ENCODE peak calls at places on chromosomes 5 and 9, in five cellular contexts. One of them, this sample, is unnamed. For H3K36me3 and H3K9me3, the result is how much of the 10 kb centered on the place peaks cover.

GRCh38 chr5:139462582-139463276 is at the start of gene ECSCR:
- DNase-seq in ovary: no peak
- DNase-seq in astrocyte: peak
- DNase-seq in endodermal cell: peak
- DNase-seq in stomach: no peak
- DNase-seq in this sample: no peak

GRCh38 chr5:76788362-76788761 is 30.5 kb upstream of the F2RL1 start:
- DNase-seq in ovary: no peak
- DNase-seq in astrocyte: no peak
- DNase-seq in stomach: peak
- DNase-seq in endodermal cell: no peak
- DNase-seq in this sample: peak

GRCh38 chr5:95331358-95331757 is 46.5 kb upstream of the MCTP1 start:
- DNase-seq in endodermal cell: no peak
- DNase-seq in stomach: no peak
- DNase-seq in astrocyte: no peak
- DNase-seq in ovary: no peak
- DNase-seq in this sample: no peak

GRCh38 chr5:25128606-25129005 is 483.8 kb upstream of the CDH10 start:
- DNase-seq in endodermal cell: peak
- DNase-seq in ovary: no peak
- DNase-seq in stomach: no peak
- DNase-seq in astrocyte: no peak
- DNase-seq in this sample: no peak

GRCh38 chr9:87425202-87425601 is 72.5 kb upstream of the DAPK1 start:
- DNase-seq in stomach: no peak
- DNase-seq in endodermal cell: no peak
- DNase-seq in astrocyte: no peak
- DNase-seq in ovary: no peak
- DNase-seq in this sample: no peak

GRCh38 chr9:7452378-7452777 is 347.2 kb downstream of the DMAC1 start:
- DNase-seq in ovary: no peak
- DNase-seq in endodermal cell: no peak
- DNase-seq in astrocyte: peak
- DNase-seq in stomach: no peak
- DNase-seq in this sample: no peak

GRCh38 chr9:137531099-137531765 is 19.0 kb downstream of the PNPLA7 start:
- DNase-seq in astrocyte: no peak
- DNase-seq in endodermal cell: no peak
- DNase-seq in stomach: no peak
- DNase-seq in ovary: no peak
- DNase-seq in this sample: no peak

GRCh38 chr5:133321833-133322420 is 270.1 kb downstream of the HSPA4 start:
- DNase-seq in ovary: no peak
- DNase-seq in astrocyte: no peak
- DNase-seq in stomach: no peak
- DNase-seq in endodermal cell: no peak
- DNase-seq in this sample: peak

GRCh38 chr5:21219966-21220365 is 1232.0 kb upstream of the CDH18 start:
- DNase-seq in stomach: no peak
- DNase-seq in ovary: no peak
- DNase-seq in endodermal cell: no peak
- DNase-seq in astrocyte: no peak
- DNase-seq in this sample: no peak

GRCh38 chr5:123705741-123706140 is 193.8 kb downstream of the CSNK1G3 start:
- DNase-seq in ovary: no peak
- DNase-seq in endodermal cell: no peak
- DNase-seq in stomach: no peak
- DNase-seq in astrocyte: peak
- DNase-seq in this sample: no peak

GRCh38 chr9:124695280-124695890 is 75.7 kb downstream of the NR6A1 start:
- DNase-seq in ovary: no peak
- DNase-seq in astrocyte: peak
- DNase-seq in stomach: no peak
- DNase-seq in endodermal cell: no peak
- DNase-seq in this sample: no peak

GRCh38 chr5:95958308-95959014 is 3.2 kb downstream of the ELL2 start:
- DNase-seq in stomach: peak
- DNase-seq in ovary: no peak
- DNase-seq in astrocyte: peak
- DNase-seq in endodermal cell: no peak
- DNase-seq in this sample: peak

GRCh38 chr5:80990527-80990926 is 30.4 kb downstream of the RASGRF2 start:
- DNase-seq in astrocyte: no peak
- DNase-seq in ovary: no peak
- DNase-seq in stomach: no peak
- DNase-seq in endodermal cell: peak
- DNase-seq in this sample: no peak

GRCh38 chr5:141623197-141623596 is 4.4 kb upstream of the DIAPH1 start:
- DNase-seq in stomach: no peak
- DNase-seq in astrocyte: no peak
- DNase-seq in ovary: no peak
- DNase-seq in endodermal cell: no peak
- DNase-seq in this sample: no peak

GRCh38 chr5:141618804-141619554 is at the start of gene DIAPH1:
- DNase-seq in stomach: peak
- DNase-seq in astrocyte: peak
- DNase-seq in ovary: peak
- DNase-seq in endodermal cell: peak
- DNase-seq in this sample: peak

GRCh38 chr5:141618030-141618803 is 583 bp downstream of the DIAPH1 start:
- DNase-seq in endodermal cell: peak
- DNase-seq in astrocyte: no peak
- DNase-seq in ovary: peak
- DNase-seq in stomach: peak
- DNase-seq in this sample: peak

GRCh38 chr5:141628175-141628788 is 8.4 kb downstream of the HDAC3 start:
- DNase-seq in ovary: no peak
- DNase-seq in astrocyte: no peak
- DNase-seq in stomach: no peak
- DNase-seq in endodermal cell: no peak
- DNase-seq in this sample: no peak

DNA sequence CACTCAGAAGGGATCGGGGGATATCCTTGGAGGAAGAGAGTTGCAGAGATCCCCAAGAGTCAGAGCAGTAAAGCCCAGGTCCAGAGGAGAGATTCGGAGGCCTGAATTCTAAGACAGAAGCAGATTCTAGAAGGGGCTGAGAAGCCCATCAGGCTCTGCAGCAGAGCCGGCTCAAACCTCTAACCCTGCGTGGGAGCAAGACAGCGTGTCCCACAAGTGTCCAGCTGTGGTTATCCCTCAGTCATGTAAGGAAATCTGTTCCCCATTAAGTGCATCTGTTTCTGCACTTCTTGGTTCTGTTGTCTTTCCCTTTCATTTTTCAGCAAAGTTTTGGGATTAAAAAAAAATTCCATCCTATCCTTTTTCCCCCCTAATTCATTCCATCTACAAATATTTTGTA is 4.8 kb upstream of the DIAPH1 start:
- DNase-seq in endodermal cell: no peak
- DNase-seq in stomach: no peak
- DNase-seq in astrocyte: no peak
- DNase-seq in ovary: no peak
- DNase-seq in this sample: no peak
- H3K36me3 ChIP-seq in endodermal cell: half or more
- H3K36me3 ChIP-seq in stomach: half or more
- H3K36me3 ChIP-seq in astrocyte: under half
- H3K36me3 ChIP-seq in ovary: under half
- H3K36me3 ChIP-seq in this sample: under half

GRCh38 chr5:34544403-34544802 is 111.7 kb upstream of the RAI14 start:
- DNase-seq in stomach: no peak
- DNase-seq in endodermal cell: no peak
- DNase-seq in ovary: no peak
- DNase-seq in astrocyte: no peak
- DNase-seq in this sample: no peak

GRCh38 chr5:34542818-34543217 is 113.3 kb upstream of the RAI14 start:
- DNase-seq in stomach: no peak
- DNase-seq in endodermal cell: no peak
- DNase-seq in astrocyte: no peak
- DNase-seq in ovary: no peak
- DNase-seq in this sample: no peak

GRCh38 chr5:34545164-34545563 is 111.0 kb upstream of the RAI14 start:
- DNase-seq in ovary: no peak
- DNase-seq in astrocyte: no peak
- DNase-seq in endodermal cell: no peak
- DNase-seq in stomach: no peak
- DNase-seq in this sample: no peak

GRCh38 chr5:34541067-34541466 is 115.1 kb upstream of the RAI14 start:
- DNase-seq in astrocyte: no peak
- DNase-seq in ovary: no peak
- DNase-seq in endodermal cell: no peak
- DNase-seq in stomach: no peak
- DNase-seq in this sample: no peak

DNA sequence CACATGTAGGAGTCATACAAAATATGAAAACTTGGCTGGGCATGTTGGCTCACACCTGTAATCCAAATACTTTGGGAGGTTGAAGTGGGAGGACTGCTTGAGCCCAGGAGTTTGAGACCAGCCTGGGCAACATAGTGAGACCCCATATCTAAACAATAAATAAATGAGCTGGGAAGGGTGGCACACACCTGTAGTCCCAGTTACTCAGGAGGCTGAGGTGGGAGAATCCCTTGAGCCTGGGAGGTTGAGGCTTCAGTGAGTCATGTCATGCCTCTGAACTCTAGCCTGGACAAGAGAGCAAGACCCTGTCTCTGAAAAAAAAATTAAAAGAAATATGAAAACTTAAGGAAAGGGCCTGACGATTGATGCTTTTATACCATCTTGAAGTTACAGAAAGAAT is 112.4 kb upstream of the RAI14 start:
- DNase-seq in astrocyte: no peak
- DNase-seq in endodermal cell: no peak
- DNase-seq in stomach: no peak
- DNase-seq in ovary: no peak
- DNase-seq in this sample: no peak
- H3K9me3 ChIP-seq in astrocyte: under half
- H3K9me3 ChIP-seq in endodermal cell: half or more
- H3K9me3 ChIP-seq in stomach: under half
- H3K9me3 ChIP-seq in ovary: under half
- H3K9me3 ChIP-seq in this sample: under half

GRCh38 chr5:93590511-93590910 is 7.5 kb downstream of the NR2F1 start:
- DNase-seq in endodermal cell: no peak
- DNase-seq in astrocyte: no peak
- DNase-seq in stomach: no peak
- DNase-seq in ovary: no peak
- DNase-seq in this sample: no peak
- H3K36me3 ChIP-seq in endodermal cell: under half
- H3K36me3 ChIP-seq in astrocyte: under half
- H3K36me3 ChIP-seq in stomach: under half
- H3K36me3 ChIP-seq in ovary: under half
- H3K36me3 ChIP-seq in this sample: under half

GRCh38 chr5:131867524-131867923 is 70.7 kb upstream of the FNIP1 start:
- DNase-seq in stomach: no peak
- DNase-seq in endodermal cell: no peak
- DNase-seq in astrocyte: no peak
- DNase-seq in ovary: no peak
- DNase-seq in this sample: no peak

GRCh38 chr5:131863700-131864099 is 66.9 kb upstream of the FNIP1 start:
- DNase-seq in astrocyte: no peak
- DNase-seq in endodermal cell: no peak
- DNase-seq in stomach: no peak
- DNase-seq in ovary: no peak
- DNase-seq in this sample: no peak
- H3K9me3 ChIP-seq in astrocyte: under half
- H3K9me3 ChIP-seq in endodermal cell: under half
- H3K9me3 ChIP-seq in stomach: under half
- H3K9me3 ChIP-seq in ovary: under half
- H3K9me3 ChIP-seq in this sample: under half

GRCh38 chr9:127749090-127749787 is 14.1 kb upstream of the TOR2A start:
- DNase-seq in stomach: no peak
- DNase-seq in astrocyte: no peak
- DNase-seq in endodermal cell: no peak
- DNase-seq in ovary: no peak
- DNase-seq in this sample: no peak
- H3K36me3 ChIP-seq in stomach: under half
- H3K36me3 ChIP-seq in astrocyte: under half
- H3K36me3 ChIP-seq in endodermal cell: under half
- H3K36me3 ChIP-seq in ovary: under half
- H3K36me3 ChIP-seq in this sample: under half

GRCh38 chr5:179268966-179269693 is 76.1 kb downstream of the ADAMTS2 start:
- DNase-seq in astrocyte: no peak
- DNase-seq in stomach: no peak
- DNase-seq in ovary: peak
- DNase-seq in endodermal cell: peak
- DNase-seq in this sample: peak
- H3K9me3 ChIP-seq in astrocyte: under half
- H3K9me3 ChIP-seq in stomach: under half
- H3K9me3 ChIP-seq in ovary: under half
- H3K9me3 ChIP-seq in endodermal cell: under half
- H3K9me3 ChIP-seq in this sample: under half

GRCh38 chr5:66161356-66161755 is 17.3 kb downstream of the SREK1 start:
- DNase-seq in astrocyte: no peak
- DNase-seq in stomach: no peak
- DNase-seq in ovary: no peak
- DNase-seq in endodermal cell: no peak
- DNase-seq in this sample: no peak
- H3K36me3 ChIP-seq in astrocyte: half or more
- H3K36me3 ChIP-seq in stomach: under half
- H3K36me3 ChIP-seq in ovary: under half
- H3K36me3 ChIP-seq in endodermal cell: half or more
- H3K36me3 ChIP-seq in this sample: under half

GRCh38 chr5:1429501-1429900 is 15.7 kb downstream of the SLC6A3 start:
- DNase-seq in endodermal cell: peak
- DNase-seq in stomach: peak
- DNase-seq in ovary: no peak
- DNase-seq in astrocyte: no peak
- DNase-seq in this sample: peak
- H3K9me3 ChIP-seq in endodermal cell: under half
- H3K9me3 ChIP-seq in stomach: under half
- H3K9me3 ChIP-seq in ovary: under half
- H3K9me3 ChIP-seq in astrocyte: under half
- H3K9me3 ChIP-seq in this sample: under half

GRCh38 chr5:73027361-73027760 is 71.5 kb downstream of the FCHO2 start:
- DNase-seq in endodermal cell: no peak
- DNase-seq in ovary: no peak
- DNase-seq in astrocyte: no peak
- DNase-seq in stomach: no peak
- DNase-seq in this sample: no peak

GRCh38 chr5:73030531-73030930 is 74.7 kb downstream of the FCHO2 start:
- DNase-seq in ovary: no peak
- DNase-seq in endodermal cell: no peak
- DNase-seq in astrocyte: peak
- DNase-seq in stomach: no peak
- DNase-seq in this sample: no peak

GRCh38 chr5:73027816-73028215 is 72.0 kb downstream of the FCHO2 start:
- DNase-seq in endodermal cell: peak
- DNase-seq in ovary: no peak
- DNase-seq in stomach: no peak
- DNase-seq in astrocyte: no peak
- DNase-seq in this sample: no peak

GRCh38 chr5:73030995-73031394 is 75.2 kb downstream of the FCHO2 start:
- DNase-seq in ovary: no peak
- DNase-seq in astrocyte: peak
- DNase-seq in endodermal cell: peak
- DNase-seq in stomach: no peak
- DNase-seq in this sample: no peak

GRCh38 chr5:73028991-73029540 is 73.2 kb downstream of the FCHO2 start:
- DNase-seq in stomach: no peak
- DNase-seq in endodermal cell: no peak
- DNase-seq in astrocyte: peak
- DNase-seq in ovary: no peak
- DNase-seq in this sample: no peak
- H3K36me3 ChIP-seq in stomach: under half
- H3K36me3 ChIP-seq in endodermal cell: under half
- H3K36me3 ChIP-seq in astrocyte: under half
- H3K36me3 ChIP-seq in ovary: under half
- H3K36me3 ChIP-seq in this sample: under half